ENCODE peak calls at places on chromosome 5, in eight cellular contexts. N is cardiac muscle cell, Z is GM23338, M is GM23248, F is heart left ventricle, E is HAP-1, B is Peyer's patch, R is K562. D is an unnamed sample. For H3K36me3 and H3K4me1, the result is how much of the 10 kb centered on the place peaks cover.

GRCh38 chr5:86030753-86031152 is 587.0 kb upstream of the COX7C start:
- DNase-seq in N (no peak), Z (no peak), M (no peak), F (no peak), E (no peak), B (no peak), R (no peak), D (no peak)

GRCh38 chr5:103849934-103850333 is 287.3 kb upstream of the NUDT12 start:
- DNase-seq in N (no peak), Z (no peak), M (peak), F (no peak), E (no peak), B (no peak), R (no peak), D (no peak)

GRCh38 chr5:96209829-96210228 is 223.2 kb downstream of the PCSK1 start:
- DNase-seq in N (no peak), Z (no peak), M (peak), F (no peak), E (no peak), B (no peak), R (no peak), D (no peak)

GRCh38 chr5:75536147-75536546 is 24.5 kb downstream of the POLK start:
- DNase-seq in N (no peak), Z (no peak), M (no peak), F (no peak), E (no peak), B (no peak), R (no peak), D (no peak)

GRCh38 chr5:172642511-172642910 is 1.4 kb downstream of the NEURL1B start:
- DNase-seq in N (no peak), Z (no peak), M (peak), F (no peak), E (no peak), B (no peak), R (no peak), D (no peak)

GRCh38 chr5:179800071-179800695 is 6.4 kb downstream of the LTC4S start:
- DNase-seq in N (no peak), Z (no peak), M (no peak), F (no peak), E (no peak), B (no peak), R (no peak), D (no peak)

GRCh38 chr5:144195443-144195842 is 24.8 kb downstream of the KCTD16 start:
- DNase-seq in N (no peak), Z (no peak), M (no peak), F (no peak), E (no peak), B (no peak), R (no peak), D (no peak)

GRCh38 chr5:140734354-140734753 is 34.1 kb downstream of the ZMAT2 start:
- DNase-seq in N (peak), Z (no peak), M (peak), F (peak), E (no peak), B (no peak), R (peak), D (no peak)

GRCh38 chr5:107378218-107378899 is 292.4 kb downstream of the EFNA5 start:
- DNase-seq in N (no peak), Z (no peak), M (no peak), F (no peak), E (no peak), B (peak), R (no peak), D (no peak)

GRCh38 chr5:175922192-175922885 is 45.8 kb downstream of the THOC3 start:
- DNase-seq in N (no peak), Z (no peak), M (peak), F (no peak), E (no peak), B (no peak), R (peak), D (no peak)

GRCh38 chr5:95917207-95917606 is 44.4 kb downstream of the ELL2 start:
- DNase-seq in N (no peak), Z (no peak), M (no peak), F (no peak), E (no peak), B (no peak), R (no peak), D (no peak)

GRCh38 chr5:7705261-7705660 is 145.7 kb downstream of the CFAP90 start:
- DNase-seq in N (no peak), Z (peak), M (no peak), F (no peak), E (no peak), B (no peak), R (no peak), D (no peak)

GRCh38 chr5:109281136-109281690 is 128.6 kb downstream of the PJA2 start:
- DNase-seq in N (no peak), Z (no peak), M (no peak), F (no peak), E (no peak), B (no peak), R (no peak), D (no peak)

GRCh38 chr5:37575541-37576489 is 196.7 kb downstream of the WDR70 start:
- DNase-seq in N (no peak), Z (peak), M (no peak), F (no peak), E (no peak), B (no peak), R (peak), D (no peak)

GRCh38 chr5:174550026-174550425 is 174.4 kb upstream of the MSX2 start:
- DNase-seq in N (no peak), Z (no peak), M (no peak), F (no peak), E (no peak), B (no peak), R (no peak), D (no peak)

GRCh38 chr5:177427919-177428573 is 1.6 kb downstream of the GRK6 start:
- DNase-seq in N (no peak), Z (no peak), M (no peak), F (no peak), E (no peak), B (no peak), R (peak), D (peak)

GRCh38 chr5:168947212-168947868 is 353.6 kb downstream of the SLIT3 start:
- DNase-seq in N (peak), Z (peak), M (peak), F (peak), E (peak), B (peak), R (peak), D (no peak)

GRCh38 chr5:172820046-172820767 is 13.8 kb upstream of the ERGIC1 start:
- DNase-seq in N (no peak), Z (no peak), M (peak), F (peak), E (no peak), B (peak), R (peak), D (no peak)

GRCh38 chr5:41636605-41637004 is 126.2 kb upstream of the PLCXD3 start:
- DNase-seq in N (peak), Z (peak), M (peak), F (no peak), E (peak), B (no peak), R (peak), D (no peak)

GRCh38 chr5:143308726-143309125 is 94.8 kb downstream of the NR3C1 start:
- DNase-seq in N (no peak), Z (no peak), M (peak), F (no peak), E (no peak), B (no peak), R (no peak), D (no peak)

GRCh38 chr5:124477577-124477976 is 268.9 kb downstream of the ZNF608 start:
- DNase-seq in N (no peak), Z (no peak), M (no peak), F (no peak), E (no peak), B (no peak), R (no peak), D (no peak)

GRCh38 chr5:39373797-39374196 is 9.5 kb upstream of the C9 start:
- DNase-seq in N (no peak), Z (no peak), M (no peak), F (no peak), E (no peak), B (no peak), R (no peak), D (no peak)
- H3K36me3 ChIP-seq in N (under half), Z (under half), M (half or more), F (under half), E (under half), B (under half), R (under half), D (half or more)

GRCh38 chr5:40485021-40485998 is 194.4 kb upstream of the PTGER4 start:
- DNase-seq in N (no peak), Z (no peak), M (no peak), F (no peak), E (no peak), B (no peak), R (no peak), D (no peak)
- H3K4me1 ChIP-seq in N (under half), Z (under half), M (under half), F (under half), E (under half), B (under half), R (under half), D (under half)

GRCh38 chr5:6601271-6601670 is 31.6 kb downstream of the NSUN2 start:
- DNase-seq in N (no peak), Z (no peak), M (no peak), F (no peak), E (no peak), B (no peak), R (no peak), D (no peak)
- H3K36me3 ChIP-seq in N (under half), Z (half or more), M (under half), F (under half), E (half or more), B (under half), R (half or more), D (half or more)

DNA sequence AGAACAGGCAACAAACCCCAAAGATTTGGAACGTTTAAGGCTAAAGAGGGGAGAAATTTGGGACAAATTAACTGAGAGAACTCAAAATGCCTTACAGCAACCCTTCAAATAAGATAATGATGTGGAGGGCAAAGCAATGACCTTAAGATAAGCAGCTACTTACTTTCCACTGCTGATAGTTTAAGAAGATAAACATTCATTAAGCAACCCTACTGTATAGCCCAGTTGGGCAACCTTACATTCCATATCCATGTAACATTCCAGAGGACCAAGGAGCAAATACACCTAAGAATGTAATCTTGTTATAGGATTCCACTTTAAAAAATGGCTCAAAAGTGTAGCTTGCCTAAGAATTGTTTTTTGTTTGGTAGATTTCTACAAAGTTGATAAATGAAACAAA is 14.8 kb downstream of the ETF1 start:
- DNase-seq in N (no peak), Z (no peak), M (peak), F (no peak), E (no peak), B (no peak), R (no peak), D (no peak)
- H3K4me1 ChIP-seq in N (under half), Z (under half), M (under half), F (under half), E (under half), B (under half), R (under half), D (under half)

GRCh38 chr5:146484714-146485391 is 31.1 kb downstream of the GPR151 start:
- DNase-seq in N (peak), Z (no peak), M (no peak), F (no peak), E (no peak), B (no peak), R (no peak), D (no peak)

GRCh38 chr5:146494656-146495055 is 21.3 kb downstream of the GPR151 start:
- DNase-seq in N (no peak), Z (no peak), M (no peak), F (no peak), E (no peak), B (no peak), R (no peak), D (no peak)

DNA sequence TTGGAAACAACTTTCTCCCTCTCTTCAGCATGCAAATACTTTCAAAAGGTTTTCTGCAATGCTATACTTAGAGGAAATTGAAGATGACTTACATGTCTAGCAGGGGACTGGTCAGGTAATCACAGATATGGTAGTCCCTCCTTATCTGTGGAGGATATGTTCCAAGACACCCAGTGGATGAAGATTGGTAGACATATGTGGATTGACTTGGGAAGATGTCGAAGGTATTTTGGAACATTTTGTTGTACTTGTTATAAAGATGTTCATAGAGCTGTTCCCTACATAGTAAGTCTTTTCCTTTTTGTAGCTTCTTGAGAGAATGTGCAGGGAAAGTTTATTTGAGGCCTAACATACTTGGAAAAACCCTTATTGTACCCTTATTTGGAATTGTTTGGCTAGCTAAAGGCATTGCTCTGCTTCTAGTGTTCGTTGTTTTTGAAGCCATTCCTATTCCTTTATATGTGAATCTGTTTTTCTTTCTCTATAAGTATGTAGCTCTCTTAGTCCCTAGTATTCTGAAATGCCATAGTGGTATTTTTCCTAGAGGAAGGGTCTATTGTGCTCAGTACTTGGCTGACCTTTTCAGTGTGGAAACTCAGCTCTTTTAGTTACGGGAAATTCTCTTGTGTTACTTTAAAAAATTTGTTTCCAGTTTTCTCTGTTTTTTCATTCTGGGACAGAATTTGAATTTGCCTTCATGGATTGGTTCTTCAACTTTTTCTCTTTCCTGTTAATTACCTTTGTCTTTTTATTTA is 25.7 kb downstream of the GPR151 start:
- DNase-seq in N (no peak), Z (no peak), M (no peak), F (no peak), E (no peak), B (no peak), R (no peak), D (no peak)
- H3K36me3 ChIP-seq in N (under half), Z (under half), M (under half), F (under half), E (half or more), B (under half), R (half or more), D (half or more)

GRCh38 chr5:131206061-131206460 is 35.3 kb downstream of the LYRM7 start:
- DNase-seq in N (no peak), Z (no peak), M (no peak), F (no peak), E (no peak), B (no peak), R (no peak), D (no peak)

GRCh38 chr5:131209506-131210191 is 38.9 kb downstream of the LYRM7 start:
- DNase-seq in N (no peak), Z (peak), M (no peak), F (no peak), E (no peak), B (peak), R (no peak), D (no peak)

GRCh38 chr5:131204964-131205363 is 34.2 kb downstream of the LYRM7 start:
- DNase-seq in N (no peak), Z (no peak), M (no peak), F (no peak), E (no peak), B (no peak), R (no peak), D (no peak)

GRCh38 chr5:131209175-131209505 is 38.4 kb downstream of the LYRM7 start:
- DNase-seq in N (no peak), Z (no peak), M (no peak), F (no peak), E (no peak), B (no peak), R (no peak), D (no peak)

DNA sequence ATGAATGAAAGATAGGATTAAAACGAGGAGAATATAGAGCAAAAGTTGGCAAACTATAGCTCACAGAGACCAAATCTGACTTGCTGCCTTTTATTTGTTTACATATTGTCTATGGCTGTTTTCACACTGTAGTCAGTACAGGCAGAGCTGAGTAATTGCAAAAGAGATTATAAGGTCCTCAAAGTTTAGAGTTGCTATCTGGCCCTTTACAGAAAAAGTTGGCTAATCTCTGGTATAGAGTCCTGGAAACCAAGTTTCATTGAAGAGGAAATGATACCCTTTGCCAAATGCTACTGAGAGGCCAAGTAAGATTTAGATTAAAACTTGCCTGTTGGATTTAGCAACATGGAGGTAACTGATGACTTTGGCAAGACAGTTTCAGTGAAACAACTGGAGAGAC is 36.0 kb downstream of the LYRM7 start:
- DNase-seq in N (no peak), Z (no peak), M (no peak), F (no peak), E (no peak), B (no peak), R (no peak), D (no peak)
- H3K4me1 ChIP-seq in N (under half), Z (under half), M (under half), F (under half), E (under half), B (under half), R (under half), D (under half)

GRCh38 chr5:1078851-1079250 is 33.0 kb downstream of the SLC12A7 start:
- DNase-seq in N (no peak), Z (no peak), M (no peak), F (no peak), E (no peak), B (no peak), R (no peak), D (no peak)

GRCh38 chr5:1079961-1080360 is 31.9 kb downstream of the SLC12A7 start:
- DNase-seq in N (no peak), Z (no peak), M (no peak), F (no peak), E (no peak), B (no peak), R (no peak), D (no peak)

GRCh38 chr5:1081519-1081918 is 30.3 kb downstream of the SLC12A7 start:
- DNase-seq in N (no peak), Z (no peak), M (no peak), F (no peak), E (no peak), B (no peak), R (no peak), D (no peak)

GRCh38 chr5:1079486-1079885 is 32.4 kb downstream of the SLC12A7 start:
- DNase-seq in N (no peak), Z (no peak), M (no peak), F (no peak), E (no peak), B (no peak), R (no peak), D (no peak)

GRCh38 chr5:1080414-1080813 is 31.4 kb downstream of the SLC12A7 start:
- DNase-seq in N (no peak), Z (no peak), M (no peak), F (no peak), E (no peak), B (no peak), R (peak), D (no peak)
- H3K36me3 ChIP-seq in N (under half), Z (under half), M (under half), F (under half), E (under half), B (under half), R (under half), D (half or more)

GRCh38 chr5:141960449-141961323 is 2.7 kb upstream of the PCDH12 start:
- DNase-seq in N (peak), Z (peak), M (peak), F (peak), E (peak), B (peak), R (peak), D (peak)
- H3K4me1 ChIP-seq in N (under half), Z (under half), M (under half), F (under half), E (under half), B (under half), R (under half), D (under half)

D was measured in upper lobe of right lung.